ENCODE peak calls at places on chromosome 18, in four cellular contexts. One of them, this sample, is unnamed.

GRCh38 chr18:57497372-57498294 is 62.5 kb downstream of the ONECUT2 start:
- DNase-seq in GM23248: peak; percentile 62
- DNase-seq in activated CD4-positive, alpha-beta T cell treated with anti-CD3 and anti-CD28 coated beads, Interleukin-2, amount 50 U/mL, for 48 hours: no peak
- DNase-seq in RCC 7860: no peak
- DNase-seq in this sample: no peak

GRCh38 chr18:8800876-8801262 is 95.5 kb downstream of the MTCL1 start:
- DNase-seq in RCC 7860: no peak
- DNase-seq in GM23248: peak; percentile 52
- DNase-seq in activated CD4-positive, alpha-beta T cell treated with anti-CD3 and anti-CD28 coated beads, Interleukin-2, amount 50 U/mL, for 48 hours: no peak
- DNase-seq in this sample: no peak

GRCh38 chr18:11005528-11005927 is 143.8 kb downstream of the PIEZO2 start:
- DNase-seq in GM23248: peak; percentile 29
- DNase-seq in activated CD4-positive, alpha-beta T cell treated with anti-CD3 and anti-CD28 coated beads, Interleukin-2, amount 50 U/mL, for 48 hours: no peak
- DNase-seq in RCC 7860: peak; percentile 80
- DNase-seq in this sample: peak; percentile 90

GRCh38 chr18:58180738-58181353 is 136.8 kb downstream of the NEDD4L start:
- DNase-seq in RCC 7860: peak; percentile 29
- DNase-seq in GM23248: peak; percentile 55
- DNase-seq in activated CD4-positive, alpha-beta T cell treated with anti-CD3 and anti-CD28 coated beads, Interleukin-2, amount 50 U/mL, for 48 hours: peak; percentile 65
- DNase-seq in this sample: peak; percentile 16

GRCh38 chr18:48347756-48348326 is 61.3 kb downstream of the ZBTB7C start:
- DNase-seq in activated CD4-positive, alpha-beta T cell treated with anti-CD3 and anti-CD28 coated beads, Interleukin-2, amount 50 U/mL, for 48 hours: no peak
- DNase-seq in RCC 7860: no peak
- DNase-seq in GM23248: no peak
- DNase-seq in this sample: no peak

GRCh38 chr18:22465859-22466602 is 48.3 kb upstream of the CTAGE1 start:
- DNase-seq in activated CD4-positive, alpha-beta T cell treated with anti-CD3 and anti-CD28 coated beads, Interleukin-2, amount 50 U/mL, for 48 hours: no peak
- DNase-seq in GM23248: peak; percentile 99
- DNase-seq in RCC 7860: peak; percentile 89
- DNase-seq in this sample: peak; percentile 86

GRCh38 chr18:41660654-41661053 is 294.4 kb upstream of the PIK3C3 start:
- DNase-seq in activated CD4-positive, alpha-beta T cell treated with anti-CD3 and anti-CD28 coated beads, Interleukin-2, amount 50 U/mL, for 48 hours: no peak
- DNase-seq in GM23248: no peak
- DNase-seq in RCC 7860: no peak
- DNase-seq in this sample: no peak

GRCh38 chr18:33495278-33495677 is 54.8 kb upstream of the CCDC178 start:
- DNase-seq in RCC 7860: no peak
- DNase-seq in activated CD4-positive, alpha-beta T cell treated with anti-CD3 and anti-CD28 coated beads, Interleukin-2, amount 50 U/mL, for 48 hours: no peak
- DNase-seq in GM23248: peak; percentile 5
- DNase-seq in this sample: no peak

GRCh38 chr18:31206787-31207381 is 44.2 kb upstream of the DSC1 start:
- DNase-seq in activated CD4-positive, alpha-beta T cell treated with anti-CD3 and anti-CD28 coated beads, Interleukin-2, amount 50 U/mL, for 48 hours: no peak
- DNase-seq in GM23248: no peak
- DNase-seq in RCC 7860: peak; percentile 95
- DNase-seq in this sample: no peak

GRCh38 chr18:59961086-59961485 is 61.3 kb downstream of the PMAIP1 start:
- DNase-seq in GM23248: no peak
- DNase-seq in activated CD4-positive, alpha-beta T cell treated with anti-CD3 and anti-CD28 coated beads, Interleukin-2, amount 50 U/mL, for 48 hours: no peak
- DNase-seq in RCC 7860: no peak
- DNase-seq in this sample: no peak

GRCh38 chr18:45621068-45621511 is 5.8 kb downstream of the SLC14A2 start:
- DNase-seq in activated CD4-positive, alpha-beta T cell treated with anti-CD3 and anti-CD28 coated beads, Interleukin-2, amount 50 U/mL, for 48 hours: peak; percentile 16
- DNase-seq in GM23248: peak; percentile 68
- DNase-seq in RCC 7860: no peak
- DNase-seq in this sample: no peak

GRCh38 chr18:78638889-78639596 is 340.6 kb upstream of the SALL3 start:
- DNase-seq in activated CD4-positive, alpha-beta T cell treated with anti-CD3 and anti-CD28 coated beads, Interleukin-2, amount 50 U/mL, for 48 hours: no peak
- DNase-seq in GM23248: no peak
- DNase-seq in RCC 7860: no peak
- DNase-seq in this sample: no peak

GRCh38 chr18:35642802-35643201 is 61.3 kb downstream of the GALNT1 start:
- DNase-seq in activated CD4-positive, alpha-beta T cell treated with anti-CD3 and anti-CD28 coated beads, Interleukin-2, amount 50 U/mL, for 48 hours: no peak
- DNase-seq in GM23248: no peak
- DNase-seq in RCC 7860: peak; percentile 67
- DNase-seq in this sample: no peak

GRCh38 chr18:24702001-24702400 is 241.6 kb downstream of the HRH4 start:
- DNase-seq in RCC 7860: no peak
- DNase-seq in GM23248: no peak
- DNase-seq in activated CD4-positive, alpha-beta T cell treated with anti-CD3 and anti-CD28 coated beads, Interleukin-2, amount 50 U/mL, for 48 hours: no peak
- DNase-seq in this sample: no peak

GRCh38 chr18:48031011-48031480 is 100.6 kb upstream of the SMAD2 start:
- DNase-seq in RCC 7860: peak; percentile 17
- DNase-seq in activated CD4-positive, alpha-beta T cell treated with anti-CD3 and anti-CD28 coated beads, Interleukin-2, amount 50 U/mL, for 48 hours: peak; percentile 6
- DNase-seq in GM23248: peak; percentile 73
- DNase-seq in this sample: no peak

This sample was measured in AG04450.